ENCODE peak calls at places on chromosomes 1 and 21, in nine cellular contexts. C is psoas muscle, W is neural progenitor cell, T is breast epithelium, X is neuronal stem cell, Z is heart left ventricle, K is adrenal gland, G is mesenchymal stem cell, O is uterus. Y is an unnamed sample.

GRCh38 chr21:17828223-17828622 is 9.1 kb upstream of the C21orf91 start:
- DNase-seq in C (no peak), W (no peak), T (no peak), X (no peak), Z (no peak), K (no peak), G (peak), O (no peak), Y (no peak)

GRCh38 chr1:58971629-58972140 is 187.8 kb upstream of the JUN start:
- DNase-seq in C (peak), W (no peak), T (no peak), X (no peak), Z (peak), K (peak), G (peak), O (peak), Y (no peak)

GRCh38 chr1:230870916-230871315 is 2.6 kb upstream of the C1orf198 start:
- DNase-seq in C (no peak), W (no peak), T (no peak), X (no peak), Z (no peak), K (no peak), G (no peak), O (no peak), Y (no peak)

GRCh38 chr21:39676054-39676771 is 63.5 kb downstream of the B3GALT5 start:
- DNase-seq in C (no peak), W (peak), T (no peak), X (no peak), Z (peak), K (no peak), G (peak), O (no peak), Y (peak)

GRCh38 chr1:152049291-152050073 is 12.7 kb upstream of the S100A11 start:
- DNase-seq in C (no peak), W (no peak), T (no peak), X (no peak), Z (no peak), K (no peak), G (peak), O (no peak), Y (no peak)

GRCh38 chr1:116878804-116879477 is 30.8 kb upstream of the PTGFRN start:
- DNase-seq in C (peak), W (peak), T (peak), X (peak), Z (peak), K (no peak), G (peak), O (peak), Y (peak)

GRCh38 chr1:61659061-61659460 is 65.9 kb downstream of the TM2D1 start:
- DNase-seq in C (no peak), W (no peak), T (no peak), X (no peak), Z (no peak), K (no peak), G (no peak), O (no peak), Y (no peak)

GRCh38 chr1:168422203-168422848 is 121.5 kb downstream of the XCL2 start:
- DNase-seq in C (no peak), W (no peak), T (no peak), X (no peak), Z (no peak), K (no peak), G (no peak), O (no peak), Y (no peak)

GRCh38 chr1:40627987-40628902 is 37.2 kb downstream of the RIMS3 start:
- DNase-seq in C (no peak), W (no peak), T (no peak), X (no peak), Z (no peak), K (no peak), G (no peak), O (no peak), Y (no peak)

GRCh38 chr1:42379794-42380616 is 587 bp upstream of the RIMKLA start:
- DNase-seq in C (no peak), W (peak), T (no peak), X (peak), Z (peak), K (peak), G (peak), O (peak), Y (no peak)

GRCh38 chr1:201702936-201703335 is 126.0 kb upstream of the IPO9 start:
- DNase-seq in C (no peak), W (peak), T (no peak), X (no peak), Z (peak), K (no peak), G (peak), O (peak), Y (no peak)

GRCh38 chr1:57331620-57332019 is 92.2 kb downstream of the DAB1 start:
- DNase-seq in C (no peak), W (no peak), T (no peak), X (no peak), Z (no peak), K (no peak), G (no peak), O (no peak), Y (no peak)

GRCh38 chr1:115092214-115092613 is 2.9 kb upstream of the TSPAN2 start:
- DNase-seq in C (no peak), W (no peak), T (no peak), X (no peak), Z (no peak), K (no peak), G (no peak), O (no peak), Y (no peak)

GRCh38 chr1:23673086-23673813 is 18.4 kb upstream of the RPL11 start:
- DNase-seq in C (no peak), W (peak), T (no peak), X (peak), Z (peak), K (peak), G (peak), O (no peak), Y (peak)

GRCh38 chr1:102191723-102192122 is 195.0 kb upstream of the OLFM3 start:
- DNase-seq in C (no peak), W (peak), T (no peak), X (peak), Z (peak), K (peak), G (peak), O (no peak), Y (peak)

GRCh38 chr21:9767592-9768375 is 753.6 kb upstream of the TPTE start:
- DNase-seq in C (no peak), W (no peak), T (no peak), X (no peak), Z (no peak), K (no peak), G (no peak), O (no peak), Y (no peak)

GRCh38 chr21:37045139-37045538 is 27.7 kb downstream of the PIGP start:
- DNase-seq in C (no peak), W (no peak), T (no peak), X (no peak), Z (no peak), K (no peak), G (no peak), O (no peak), Y (no peak)

GRCh38 chr1:111399792-111400610 is 27.5 kb downstream of the OVGP1 start:
- DNase-seq in C (no peak), W (peak), T (no peak), X (peak), Z (no peak), K (peak), G (peak), O (no peak), Y (no peak)

GRCh38 chr1:161439280-161440232 is 65.7 kb upstream of the FCGR2A start:
- DNase-seq in C (no peak), W (no peak), T (no peak), X (no peak), Z (no peak), K (no peak), G (peak), O (no peak), Y (no peak)

GRCh38 chr1:47725732-47726495 is 271.3 kb downstream of the TRABD2B start:
- DNase-seq in C (peak), W (peak), T (peak), X (peak), Z (peak), K (peak), G (peak), O (peak), Y (no peak)

GRCh38 chr1:244413736-244414135 is 38.0 kb downstream of the ADSS2 start:
- DNase-seq in C (no peak), W (no peak), T (no peak), X (no peak), Z (no peak), K (no peak), G (no peak), O (no peak), Y (no peak)

GRCh38 chr1:218383051-218383450 is 37.9 kb downstream of the TGFB2 start:
- DNase-seq in C (no peak), W (no peak), T (no peak), X (no peak), Z (no peak), K (no peak), G (no peak), O (no peak), Y (no peak)

GRCh38 chr1:77832889-77833288 is 53.4 kb downstream of the MIGA1 start:
- DNase-seq in C (no peak), W (no peak), T (no peak), X (no peak), Z (peak), K (peak), G (peak), O (no peak), Y (no peak)

GRCh38 chr21:29091032-29091431 is 17.6 kb upstream of the CCT8 start:
- DNase-seq in C (no peak), W (no peak), T (no peak), X (no peak), Z (no peak), K (no peak), G (peak), O (no peak), Y (no peak)

GRCh38 chr1:9576903-9577302 is 11.8 kb upstream of the TMEM201 start:
- DNase-seq in C (no peak), W (no peak), T (no peak), X (no peak), Z (no peak), K (no peak), G (no peak), O (no peak), Y (no peak)

GRCh38 chr1:108719654-108720435 is 7.1 kb downstream of the FNDC7 start:
- DNase-seq in C (no peak), W (no peak), T (no peak), X (no peak), Z (peak), K (peak), G (peak), O (no peak), Y (peak)

GRCh38 chr21:43211085-43212071 is 42.6 kb downstream of the CRYAA start:
- DNase-seq in C (peak), W (peak), T (peak), X (no peak), Z (peak), K (peak), G (no peak), O (peak), Y (no peak)

GRCh38 chr1:56215771-56216170 is 363.6 kb downstream of the PLPP3 start:
- DNase-seq in C (no peak), W (no peak), T (no peak), X (no peak), Z (no peak), K (no peak), G (no peak), O (no peak), Y (no peak)

GRCh38 chr1:180842482-180842881 is 70.2 kb upstream of the KIAA1614 start:
- DNase-seq in C (no peak), W (no peak), T (no peak), X (no peak), Z (no peak), K (no peak), G (no peak), O (no peak), Y (no peak)

GRCh38 chr1:10324627-10325026 is 74.2 kb upstream of the PGD start:
- DNase-seq in C (no peak), W (no peak), T (no peak), X (no peak), Z (no peak), K (no peak), G (no peak), O (no peak), Y (no peak)

GRCh38 chr1:149916927-149917310 is 725 bp downstream of the SV2A start:
- DNase-seq in C (no peak), W (no peak), T (no peak), X (no peak), Z (no peak), K (no peak), G (no peak), O (no peak), Y (no peak)
- H3K27ac ChIP-seq in C (no peak), W (no peak), T (peak), X (no peak), Z (no peak), K (no peak), G (no peak), O (peak), Y (no peak)

GRCh38 chr1:7300893-7301292 is 470.2 kb upstream of the VAMP3 start:
- DNase-seq in C (no peak), W (no peak), T (no peak), X (no peak), Z (no peak), K (peak), G (peak), O (no peak), Y (peak)

GRCh38 chr1:7298145-7298544 is 473.0 kb upstream of the VAMP3 start:
- DNase-seq in C (no peak), W (no peak), T (no peak), X (no peak), Z (no peak), K (no peak), G (no peak), O (no peak), Y (no peak)

GRCh38 chr1:7298749-7299151 is 472.3 kb upstream of the VAMP3 start:
- DNase-seq in C (no peak), W (no peak), T (no peak), X (no peak), Z (no peak), K (no peak), G (peak), O (no peak), Y (no peak)

GRCh38 chr1:7299994-7300393 is 471.1 kb upstream of the VAMP3 start:
- DNase-seq in C (no peak), W (no peak), T (no peak), X (no peak), Z (no peak), K (peak), G (peak), O (no peak), Y (no peak)

GRCh38 chr1:7299329-7299799 is 471.7 kb upstream of the VAMP3 start:
- DNase-seq in C (peak), W (peak), T (no peak), X (no peak), Z (peak), K (peak), G (peak), O (peak), Y (peak)
- H3K27ac ChIP-seq in C (peak), W (no peak), T (no peak), X (no peak), Z (no peak), K (peak), G (peak), O (peak), Y (peak)

GRCh38 chr1:91650764-91651163 is 150.1 kb downstream of the CDC7 start:
- DNase-seq in C (peak), W (no peak), T (no peak), X (no peak), Z (peak), K (peak), G (peak), O (peak), Y (peak)
- H3K27ac ChIP-seq in C (peak), W (no peak), T (peak), X (no peak), Z (peak), K (peak), G (peak), O (peak), Y (peak)

GRCh38 chr1:3772027-3772714 is 378 bp upstream of the SMIM1 start:
- DNase-seq in C (peak), W (peak), T (peak), X (peak), Z (peak), K (peak), G (peak), O (peak), Y (peak)
- H3K27ac ChIP-seq in C (peak), W (no peak), T (peak), X (no peak), Z (peak), K (no peak), G (no peak), O (peak), Y (no peak)

DNA sequence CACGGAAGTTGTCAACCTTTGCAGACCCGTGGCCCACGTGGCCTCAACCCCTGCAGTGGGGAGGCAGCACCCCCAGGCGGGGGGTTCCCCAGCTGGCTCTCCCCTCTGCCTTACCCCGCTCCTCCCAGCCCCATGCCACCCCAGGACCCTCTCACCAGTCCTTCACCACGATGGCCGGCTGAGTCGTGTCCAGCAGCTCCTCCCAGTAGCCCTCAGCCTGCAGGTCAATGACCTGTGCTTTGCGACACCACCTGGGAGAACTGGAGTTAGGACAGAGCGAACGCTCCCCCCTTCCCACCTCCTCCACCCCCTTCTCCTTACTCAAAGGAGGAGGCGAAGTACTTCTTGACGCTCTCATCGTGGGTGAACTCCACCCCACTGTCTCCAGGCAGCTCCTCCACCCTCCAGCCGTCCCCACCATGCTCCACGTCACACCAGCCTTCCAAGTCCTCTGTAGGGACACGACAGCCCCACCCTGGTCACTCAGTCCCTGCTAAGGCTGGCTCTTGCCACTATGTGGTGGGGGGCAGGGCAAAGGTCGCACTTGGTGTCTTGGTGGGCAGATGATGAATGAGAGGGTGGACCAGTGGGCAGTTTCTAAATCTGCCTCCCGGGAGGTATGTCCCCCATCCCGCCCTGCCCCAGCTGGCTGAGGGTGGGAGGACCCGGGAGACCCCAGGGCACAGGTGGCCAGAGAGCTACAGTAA is 4.5 kb downstream of the FBXO2 start:
- DNase-seq in C (no peak), W (no peak), T (no peak), X (no peak), Z (no peak), K (peak), G (no peak), O (no peak), Y (no peak)
- H3K27ac ChIP-seq in C (no peak), W (no peak), T (no peak), X (no peak), Z (no peak), K (no peak), G (no peak), O (no peak), Y (no peak)

GRCh38 chr1:20099533-20099932 is 19.8 kb downstream of the PLA2G2D start:
- DNase-seq in C (no peak), W (no peak), T (no peak), X (no peak), Z (no peak), K (no peak), G (no peak), O (no peak), Y (no peak)

GRCh38 chr1:20107351-20107750 is 12.0 kb downstream of the PLA2G2D start:
- DNase-seq in C (no peak), W (no peak), T (no peak), X (no peak), Z (no peak), K (no peak), G (no peak), O (no peak), Y (no peak)

GRCh38 chr1:20105856-20106255 is 13.5 kb downstream of the PLA2G2D start:
- DNase-seq in C (no peak), W (no peak), T (no peak), X (no peak), Z (no peak), K (no peak), G (no peak), O (no peak), Y (peak)

GRCh38 chr1:20100632-20101355 is 18.5 kb downstream of the PLA2G2D start:
- DNase-seq in C (no peak), W (peak), T (no peak), X (peak), Z (peak), K (peak), G (peak), O (peak), Y (peak)

DNA sequence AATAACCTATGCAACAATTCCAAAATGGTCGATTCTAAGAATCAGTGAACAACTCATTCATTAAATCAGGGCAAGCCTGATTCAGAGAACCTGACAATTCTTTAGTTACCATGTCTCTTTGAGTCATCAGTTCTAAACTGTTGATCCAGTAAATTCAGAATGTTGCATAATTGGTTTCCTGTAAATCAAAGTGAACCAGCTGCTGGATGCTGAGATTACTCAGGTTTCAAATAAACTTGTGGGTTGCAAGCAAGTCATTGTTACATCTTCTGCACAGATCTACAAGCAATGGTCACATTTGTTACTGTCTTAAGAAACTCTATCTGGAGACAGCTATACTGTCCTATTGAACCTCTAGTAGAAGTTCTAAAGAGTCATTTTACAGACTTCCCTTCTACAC is 16.5 kb downstream of the PLA2G2D start:
- DNase-seq in C (no peak), W (no peak), T (no peak), X (no peak), Z (no peak), K (no peak), G (peak), O (no peak), Y (peak)
- H3K27ac ChIP-seq in C (no peak), W (no peak), T (no peak), X (no peak), Z (no peak), K (no peak), G (no peak), O (no peak), Y (no peak)